ENCODE peak calls at places on chromosomes 5 and 9, in five cellular contexts. H, G, L, T and V are unnamed samples.

GRCh38 chr5:154520861-154521453 is 42.9 kb upstream of the HAND1 start:
- DNase-seq in L (peak), H (peak), G (peak), T (peak), V (peak)

GRCh38 chr5:175059687-175060194 is 335.4 kb downstream of the MSX2 start:
- DNase-seq in T (peak), G (peak), H (no peak), L (no peak), V (peak)

GRCh38 chr9:76630916-76631315 is 133.3 kb upstream of the PCA3 start:
- DNase-seq in L (no peak), G (no peak), T (no peak), H (peak), V (no peak)

GRCh38 chr5:111252799-111253564 is 28.8 kb downstream of the CAMK4 start:
- DNase-seq in L (no peak), G (no peak), H (no peak), T (no peak), V (no peak)

GRCh38 chr5:76385540-76385939 is 17.5 kb upstream of the IQGAP2 start:
- DNase-seq in L (no peak), T (no peak), G (no peak), H (no peak), V (no peak)

GRCh38 chr9:21994526-21994995 is at the start of gene CDKN2B-AS1:
- DNase-seq in L (peak), G (peak), T (no peak), H (no peak), V (no peak)

GRCh38 chr5:43193171-43193951 is 1.3 kb downstream of the NIM1K start:
- DNase-seq in L (peak), H (peak), T (peak), G (no peak), V (no peak)

GRCh38 chr5:62779010-62779422 is 200.4 kb downstream of the LRRC70 start:
- DNase-seq in H (peak), T (peak), G (peak), L (peak), V (no peak)

GRCh38 chr9:135703726-135704125 is 1.7 kb downstream of the KCNT1 start:
- DNase-seq in L (no peak), G (peak), T (no peak), H (no peak), V (peak)

GRCh38 chr5:113581388-113581787 is 67.9 kb downstream of the YTHDC2 start:
- DNase-seq in H (no peak), G (no peak), T (no peak), L (no peak), V (no peak)

GRCh38 chr5:115979628-115980041 is 17.4 kb downstream of the LVRN start:
- DNase-seq in H (no peak), T (no peak), G (no peak), L (no peak), V (no peak)

GRCh38 chr5:152634596-152634995 is 229.5 kb upstream of the NMUR2 start:
- DNase-seq in T (no peak), G (peak), H (no peak), L (no peak), V (no peak)

GRCh38 chr9:7172445-7173115 is 414.8 kb downstream of the KDM4C start:
- DNase-seq in H (no peak), G (no peak), T (no peak), L (no peak), V (no peak)

GRCh38 chr5:92907914-92908606 is 673.0 kb downstream of the NR2F1-AS1 start:
- DNase-seq in L (peak), G (no peak), T (no peak), H (no peak), V (no peak)

GRCh38 chr5:103298557-103298956 is 40.0 kb downstream of the MACIR start:
- DNase-seq in L (no peak), G (no peak), T (no peak), H (no peak), V (no peak)

GRCh38 chr5:21663082-21663481 is 1190.1 kb downstream of the CDH12 start:
- DNase-seq in L (no peak), G (peak), T (peak), H (no peak), V (peak)

GRCh38 chr9:27125030-27125429 is 16.0 kb downstream of the TEK start:
- DNase-seq in L (peak), T (peak), H (no peak), G (no peak), V (no peak)

GRCh38 chr5:38948501-38948900 is 102.7 kb downstream of the OSMR start:
- DNase-seq in L (no peak), H (no peak), T (no peak), G (no peak), V (no peak)

GRCh38 chr9:98992885-98993569 is 49.3 kb downstream of the COL15A1 start:
- DNase-seq in G (no peak), H (no peak), L (no peak), T (no peak), V (no peak)

GRCh38 chr9:98991981-98992884 is 48.5 kb downstream of the COL15A1 start:
- DNase-seq in H (no peak), T (no peak), L (no peak), G (no peak), V (no peak)

GRCh38 chr9:98986866-98987653 is 43.4 kb downstream of the COL15A1 start:
- DNase-seq in H (no peak), L (no peak), G (no peak), T (no peak), V (no peak)

GRCh38 chr9:98990181-98990870 is 46.6 kb downstream of the COL15A1 start:
- DNase-seq in L (no peak), G (no peak), H (no peak), T (no peak), V (no peak)

DNA sequence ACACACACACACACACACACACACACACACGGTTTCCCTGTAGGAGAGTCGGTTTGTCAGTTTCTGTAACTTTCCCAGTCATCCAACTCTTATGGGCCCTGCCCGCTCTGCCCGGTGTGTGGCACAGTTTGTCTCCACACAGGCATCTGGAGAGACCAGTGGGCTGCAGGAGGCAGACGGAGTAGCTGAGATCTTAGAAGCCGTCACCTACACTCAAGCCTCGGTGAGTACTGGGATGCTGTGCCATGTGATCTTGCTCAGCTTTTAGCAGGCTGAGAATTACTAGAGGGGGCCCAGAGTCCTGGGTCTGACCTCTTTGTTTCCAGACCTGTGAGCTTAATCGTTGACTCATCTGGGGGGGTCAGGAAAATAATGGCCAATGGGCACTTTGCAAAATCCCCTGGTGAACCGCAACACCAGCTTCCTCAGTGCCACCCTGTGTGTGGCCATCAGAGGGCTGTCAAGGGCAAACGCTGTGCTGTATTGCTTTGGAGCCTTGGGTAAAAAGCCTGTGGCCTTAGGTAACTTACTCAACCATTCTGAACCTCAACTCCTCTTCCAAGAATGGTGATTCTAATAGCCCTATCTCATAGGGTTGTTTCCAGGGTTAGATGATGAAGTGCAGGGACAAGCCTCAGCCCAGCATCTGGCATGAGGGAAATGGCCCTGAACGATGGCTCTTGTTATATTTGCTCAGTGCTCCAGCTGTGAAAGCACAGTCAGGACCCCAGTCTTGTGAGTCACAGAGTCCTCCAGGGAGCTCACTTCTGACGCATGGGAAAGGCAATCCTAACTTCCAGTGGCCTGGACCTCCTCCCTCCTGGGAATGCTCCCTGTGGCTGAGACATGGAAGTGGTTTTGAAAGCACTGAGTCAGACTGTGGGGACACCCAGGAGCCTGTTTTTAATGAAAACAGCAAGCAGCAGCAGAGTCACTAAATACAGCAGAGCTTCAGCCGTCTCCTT is 45.6 kb downstream of the COL15A1 start:
- DNase-seq in G (no peak), H (no peak), T (peak), L (no peak), V (no peak)
- TF ChIP-seq JUN in G (no peak), H (no peak), T (no peak), L (no peak), V (no peak)

GRCh38 chr9:98326402-98327248 is 71.2 kb upstream of the TBC1D2 start:
- DNase-seq in L (no peak), H (peak), G (no peak), T (no peak), V (no peak)

GRCh38 chr9:98329281-98329680 is 73.8 kb upstream of the TBC1D2 start:
- DNase-seq in H (no peak), L (no peak), G (no peak), T (no peak), V (no peak)

GRCh38 chr9:98328141-98328540 is 72.7 kb upstream of the TBC1D2 start:
- DNase-seq in T (no peak), H (no peak), L (no peak), G (no peak), V (no peak)

GRCh38 chr9:98328770-98329169 is 73.3 kb upstream of the TBC1D2 start:
- DNase-seq in G (no peak), L (no peak), H (no peak), T (no peak), V (no peak)

GRCh38 chr9:98327249-98327561 is 71.8 kb upstream of the TBC1D2 start:
- DNase-seq in H (no peak), G (no peak), T (no peak), L (no peak), V (no peak)
- TF ChIP-seq JUN in H (no peak), G (no peak), T (no peak), L (no peak), V (no peak)

GRCh38 chr5:156815988-156816599 is 34.0 kb upstream of the PPP1R2B start:
- DNase-seq in G (peak), T (peak), L (no peak), H (peak), V (no peak)

GRCh38 chr5:156812959-156813358 is 37.1 kb upstream of the PPP1R2B start:
- DNase-seq in H (no peak), L (no peak), T (no peak), G (no peak), V (no peak)
- TF ChIP-seq JUN in H (no peak), L (no peak), T (no peak), G (no peak), V (no peak)

DNA sequence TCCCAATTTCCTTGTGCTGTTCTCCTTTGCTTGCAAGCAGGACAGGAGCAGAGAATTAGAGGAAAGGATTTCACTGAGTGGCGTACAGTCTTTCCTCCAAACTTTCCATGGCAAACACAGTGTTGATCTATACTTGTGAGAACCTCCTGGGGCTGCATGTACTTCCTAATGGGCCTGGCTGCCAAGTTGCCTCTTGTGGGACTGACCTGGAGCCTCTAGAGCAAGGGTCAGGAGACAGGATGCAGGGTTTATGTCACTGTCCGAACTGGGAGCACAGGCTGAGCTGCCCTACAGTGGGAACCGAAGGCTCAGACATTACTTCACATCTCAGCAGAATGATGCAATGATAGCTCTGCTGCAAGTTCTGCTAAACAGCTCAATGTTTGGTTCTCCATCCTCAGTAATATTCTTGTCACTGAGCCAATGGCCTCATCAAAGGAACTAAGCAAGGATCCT is 102.3 kb downstream of the ENC1 start:
- DNase-seq in G (no peak), L (peak), H (no peak), T (peak), V (no peak)
- TF ChIP-seq JUN in G (no peak), L (no peak), H (no peak), T (no peak), V (no peak)

DNA sequence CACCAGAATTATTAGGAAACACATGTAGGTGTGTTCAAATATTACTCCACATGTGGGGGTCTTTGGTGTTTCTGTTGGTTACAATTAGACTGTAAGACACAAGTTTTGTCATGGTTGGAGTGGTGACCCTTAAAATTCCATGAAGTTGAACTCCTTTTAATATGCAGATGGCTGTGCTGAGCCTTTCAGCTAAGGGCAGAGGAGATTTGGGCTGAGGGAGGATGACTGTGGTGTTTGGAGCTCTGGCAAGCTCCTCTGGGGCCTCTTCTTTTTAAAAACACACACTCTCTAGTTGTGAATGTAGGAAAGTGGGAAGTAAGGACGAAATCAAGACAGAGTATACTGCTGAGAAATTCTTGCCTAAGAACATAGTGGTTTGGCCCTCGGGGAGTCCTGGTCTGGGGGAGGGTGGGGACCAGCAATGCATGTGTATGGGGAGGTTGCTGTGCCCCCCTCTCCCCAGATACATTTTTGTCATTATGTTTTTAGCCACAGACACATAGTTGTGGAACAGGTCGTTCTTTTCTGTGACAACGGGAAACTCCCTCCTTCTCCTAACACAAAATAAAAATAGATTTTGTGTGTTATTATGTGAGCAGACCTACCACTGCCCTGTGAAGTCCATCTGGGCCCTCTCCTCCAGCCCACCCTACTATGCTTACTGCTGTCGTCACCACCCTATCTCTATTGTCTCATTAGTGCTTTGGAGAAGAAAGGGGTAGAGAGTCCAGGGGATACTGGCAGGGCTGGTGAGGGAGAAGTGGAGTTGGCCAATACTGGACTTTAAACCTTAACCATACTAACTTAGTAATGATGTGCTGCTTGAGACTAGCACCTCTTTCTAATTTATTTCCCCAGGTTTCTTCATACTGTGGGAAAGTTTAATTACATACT is 10.0 kb downstream of the SMARCA2 start:
- DNase-seq in G (no peak), T (no peak), L (no peak), H (no peak), V (no peak)
- TF ChIP-seq JUN in G (no peak), T (no peak), L (no peak), H (no peak), V (no peak)

GRCh38 chr5:159734366-159734765 is 181.9 kb upstream of the ADRA1B start:
- DNase-seq in G (no peak), L (no peak), T (no peak), H (no peak), V (no peak)
- TF ChIP-seq JUN in G (no peak), L (no peak), T (no peak), H (no peak), V (no peak)

DNA sequence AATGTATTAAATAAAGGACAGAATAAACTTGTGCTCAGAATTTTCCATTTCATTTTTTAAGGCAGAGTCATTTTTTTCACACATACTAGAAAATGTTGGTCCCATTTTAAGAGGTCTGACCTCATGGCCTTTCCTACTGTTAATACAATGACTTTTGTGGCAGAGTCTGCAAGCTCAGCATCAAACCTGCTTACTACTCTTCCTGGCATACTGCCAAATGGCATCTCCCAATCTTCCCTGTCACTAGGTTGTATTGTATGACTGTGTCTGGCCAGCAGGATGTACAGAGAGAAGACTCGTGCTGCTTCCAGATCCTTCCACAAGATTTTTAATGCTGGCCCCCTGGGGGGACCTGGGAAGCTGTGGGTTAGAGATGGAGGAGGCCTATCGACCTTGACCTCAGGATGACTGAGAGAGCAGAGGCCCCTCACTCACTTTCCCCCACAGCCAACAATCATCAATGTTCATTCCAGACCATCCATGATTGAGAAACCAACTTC is 64.7 kb downstream of the BARX1 start:
- DNase-seq in H (no peak), L (no peak), T (no peak), G (no peak), V (no peak)
- TF ChIP-seq JUN in H (no peak), L (no peak), T (no peak), G (no peak), V (no peak)